ENCODE peak calls at places on chromosomes 4 and X, in nine cellular contexts. X is central memory CD8-positive, alpha-beta T cell; U is K562; K is effector memory CD8-positive, alpha-beta T cell; N is left lung; O is DND-41; P is aorta; L is stimulated activated naive CD8-positive, alpha-beta T cell treated with anti-CD3 and anti-CD28 coated beads, Interleukin-15, amount 100 ng/mL, for 72 hours; C is foreskin keratinocyte. Y is an unnamed sample.

GRCh38 chr4:158873795-158874359 is 105.1 kb downstream of the FNIP2 start:
- ATAC-seq in O (no peak), C (peak), P (no peak), L (peak), U (no peak), X (peak), N (peak), K (peak), Y (peak)

GRCh38 chr4:138078751-138079150 is 163.4 kb downstream of the SLC7A11 start:
- ATAC-seq in L (no peak), U (no peak), K (no peak), O (no peak), N (no peak), X (no peak), P (no peak), C (no peak), Y (no peak)

GRCh38 chr4:109125084-109125483 is 177.4 kb downstream of the COL25A1 start:
- ATAC-seq in P (no peak), U (peak), N (no peak), L (no peak), X (no peak), C (no peak), O (no peak), K (no peak), Y (no peak)

GRCh38 chrX:155056877-155057792 is 13.8 kb downstream of the CMC4 start:
- ATAC-seq in X (peak), K (peak), L (peak), O (peak), U (peak), P (peak), C (peak), N (peak), Y (peak)

GRCh38 chr4:140238353-140239041 is 84.5 kb upstream of the MAML3 start:
- ATAC-seq in P (peak), K (no peak), X (no peak), L (no peak), C (peak), O (no peak), U (no peak), N (peak), Y (no peak)

GRCh38 chrX:11341274-11342256 is 48.4 kb downstream of the AMELX start:
- ATAC-seq in X (no peak), U (peak), O (no peak), P (peak), L (no peak), N (peak), C (peak), K (peak), Y (no peak)

GRCh38 chrX:78643874-78644273 is 15.3 kb downstream of the RTL3 start:
- ATAC-seq in L (peak), X (no peak), N (no peak), O (peak), K (no peak), P (no peak), C (no peak), U (no peak), Y (peak)

GRCh38 chrX:120457766-120458180 is 11.3 kb downstream of the LAMP2 start:
- ATAC-seq in U (peak), N (peak), X (peak), O (peak), C (peak), L (peak), P (no peak), K (peak), Y (peak)